ENCODE peak calls at places on chromosomes 13 and 19, in eight cellular contexts. A, P, O, L, E, T, G and Q are unnamed samples.

GRCh38 chr13:60583911-60584753 is 187.1 kb downstream of the TDRD3 start:
- DNase-seq in A (no peak), P (peak), O (peak), L (peak), E (no peak), T (no peak), G (no peak), Q (no peak)

GRCh38 chr13:26499209-26499601 is 58.3 kb upstream of the WASF3 start:
- DNase-seq in A (no peak), P (no peak), O (no peak), L (no peak), E (no peak), T (no peak), G (no peak), Q (no peak)

GRCh38 chr19:39515551-39516191 is 732 bp downstream of the SELENOV start:
- DNase-seq in A (no peak), P (peak), O (peak), L (no peak), E (peak), T (no peak), G (no peak), Q (peak)

GRCh38 chr13:107375701-107376350 is 807.9 kb upstream of the ARGLU1 start:
- DNase-seq in A (no peak), P (no peak), O (no peak), L (no peak), E (no peak), T (no peak), G (no peak), Q (peak)

GRCh38 chr19:18596752-18597157 is 8.2 kb downstream of the REX1BD start:
- DNase-seq in A (no peak), P (peak), O (peak), L (no peak), E (no peak), T (no peak), G (peak), Q (peak)

GRCh38 chr13:111429064-111429558 is 108.7 kb downstream of the TEX29 start:
- DNase-seq in A (peak), P (no peak), O (peak), L (no peak), E (peak), T (peak), G (no peak), Q (peak)

GRCh38 chr13:77696006-77696862 is 1.3 kb upstream of the SLAIN1 start:
- DNase-seq in A (no peak), P (no peak), O (no peak), L (no peak), E (no peak), T (no peak), G (no peak), Q (peak)

GRCh38 chr19:16180611-16181010 is 4.6 kb upstream of the FAM32A start:
- DNase-seq in A (no peak), P (no peak), O (no peak), L (no peak), E (no peak), T (no peak), G (no peak), Q (no peak)

GRCh38 chr13:45683701-45684100 is 18.4 kb upstream of the CBY2 start:
- DNase-seq in A (no peak), P (no peak), O (peak), L (no peak), E (no peak), T (no peak), G (no peak), Q (no peak)